ENCODE peak calls at places on chromosomes 4 and X, in ten cellular contexts. One of them, this sample, is unnamed.

GRCh38 chrX:17375631-17376380 is 806 bp downstream of the NHS start:
- DNase-seq in IMR-90: peak; percentile 22
- DNase-seq in cardiac fibroblast: peak; percentile 12
- DNase-seq in GM12865: no peak
- DNase-seq in SK-N-SH: peak; percentile 64
- DNase-seq in psoas muscle: peak; percentile 34
- DNase-seq in OCI-LY7: no peak
- DNase-seq in fibroblast of mammary gland: peak; percentile 20
- DNase-seq in MCF 10A: peak; percentile 19
- DNase-seq in epithelial cell of proximal tubule: no peak
- DNase-seq in this sample: peak; percentile 27

GRCh38 chr4:83873996-83874395 is 338.1 kb downstream of the GPAT3 start:
- DNase-seq in IMR-90: no peak
- DNase-seq in cardiac fibroblast: no peak
- DNase-seq in GM12865: no peak
- DNase-seq in SK-N-SH: no peak
- DNase-seq in psoas muscle: no peak
- DNase-seq in OCI-LY7: no peak
- DNase-seq in fibroblast of mammary gland: no peak
- DNase-seq in MCF 10A: no peak
- DNase-seq in epithelial cell of proximal tubule: no peak
- DNase-seq in this sample: no peak

GRCh38 chrX:10089378-10089795 is 67.4 kb upstream of the CLCN4 start:
- DNase-seq in IMR-90: peak; percentile 36
- DNase-seq in cardiac fibroblast: peak; percentile 19
- DNase-seq in GM12865: no peak
- DNase-seq in SK-N-SH: no peak
- DNase-seq in psoas muscle: no peak
- DNase-seq in OCI-LY7: no peak
- DNase-seq in fibroblast of mammary gland: no peak
- DNase-seq in MCF 10A: peak; percentile 71
- DNase-seq in epithelial cell of proximal tubule: no peak
- DNase-seq in this sample: no peak

GRCh38 chr4:2592572-2592971 is 56.1 kb downstream of the FAM193A start:
- DNase-seq in IMR-90: no peak
- DNase-seq in cardiac fibroblast: no peak
- DNase-seq in GM12865: no peak
- DNase-seq in SK-N-SH: no peak
- DNase-seq in psoas muscle: no peak
- DNase-seq in OCI-LY7: no peak
- DNase-seq in fibroblast of mammary gland: no peak
- DNase-seq in MCF 10A: no peak
- DNase-seq in epithelial cell of proximal tubule: no peak
- DNase-seq in this sample: no peak

GRCh38 chr4:184845367-184846011 is 19.7 kb upstream of the ACSL1 start:
- DNase-seq in IMR-90: peak; percentile 79
- DNase-seq in cardiac fibroblast: peak; percentile 24
- DNase-seq in GM12865: peak; percentile 54
- DNase-seq in SK-N-SH: no peak
- DNase-seq in psoas muscle: no peak
- DNase-seq in OCI-LY7: no peak
- DNase-seq in fibroblast of mammary gland: peak; percentile 51
- DNase-seq in MCF 10A: peak; percentile 84
- DNase-seq in epithelial cell of proximal tubule: no peak
- DNase-seq in this sample: no peak

GRCh38 chr4:140330311-140330900 is 43.0 kb upstream of the SCOC start:
- DNase-seq in IMR-90: peak; percentile 55
- DNase-seq in cardiac fibroblast: peak; percentile 64
- DNase-seq in GM12865: peak; percentile 19
- DNase-seq in SK-N-SH: no peak
- DNase-seq in psoas muscle: no peak
- DNase-seq in OCI-LY7: peak; percentile 42
- DNase-seq in fibroblast of mammary gland: peak; percentile 61
- DNase-seq in MCF 10A: peak; percentile 51
- DNase-seq in epithelial cell of proximal tubule: no peak
- DNase-seq in this sample: peak; percentile 23

GRCh38 chr4:139603576-139604387 is 47.8 kb upstream of the SETD7 start:
- DNase-seq in IMR-90: peak; percentile 59
- DNase-seq in cardiac fibroblast: peak; percentile 74
- DNase-seq in GM12865: peak; percentile 61
- DNase-seq in SK-N-SH: peak; percentile 55
- DNase-seq in psoas muscle: no peak
- DNase-seq in OCI-LY7: peak; percentile 64
- DNase-seq in fibroblast of mammary gland: peak; percentile 72
- DNase-seq in MCF 10A: peak; percentile 80
- DNase-seq in epithelial cell of proximal tubule: no peak
- DNase-seq in this sample: peak; percentile 77

GRCh38 chrX:109537324-109537665 is 651 bp downstream of the NXT2 start:
- DNase-seq in IMR-90: peak; percentile 77
- DNase-seq in cardiac fibroblast: peak; percentile 78
- DNase-seq in GM12865: no peak
- DNase-seq in SK-N-SH: no peak
- DNase-seq in psoas muscle: no peak
- DNase-seq in OCI-LY7: no peak
- DNase-seq in fibroblast of mammary gland: peak; percentile 76
- DNase-seq in MCF 10A: peak; percentile 69
- DNase-seq in epithelial cell of proximal tubule: peak; percentile 71
- DNase-seq in this sample: peak; percentile 36

GRCh38 chr4:109334596-109335105 is 32.2 kb upstream of the COL25A1 start:
- DNase-seq in IMR-90: no peak
- DNase-seq in cardiac fibroblast: no peak
- DNase-seq in GM12865: no peak
- DNase-seq in SK-N-SH: no peak
- DNase-seq in psoas muscle: no peak
- DNase-seq in OCI-LY7: no peak
- DNase-seq in fibroblast of mammary gland: no peak
- DNase-seq in MCF 10A: no peak
- DNase-seq in epithelial cell of proximal tubule: no peak
- DNase-seq in this sample: no peak

GRCh38 chrX:9555354-9555753 is 90.5 kb downstream of the TBL1X start:
- DNase-seq in IMR-90: peak; percentile 36
- DNase-seq in cardiac fibroblast: no peak
- DNase-seq in GM12865: no peak
- DNase-seq in SK-N-SH: no peak
- DNase-seq in psoas muscle: no peak
- DNase-seq in OCI-LY7: no peak
- DNase-seq in fibroblast of mammary gland: peak; percentile 21
- DNase-seq in MCF 10A: peak; percentile 39
- DNase-seq in epithelial cell of proximal tubule: no peak
- DNase-seq in this sample: no peak

GRCh38 chr4:148874331-148874730 is 432.1 kb upstream of the NR3C2 start:
- DNase-seq in IMR-90: no peak
- DNase-seq in cardiac fibroblast: no peak
- DNase-seq in GM12865: no peak
- DNase-seq in SK-N-SH: no peak
- DNase-seq in psoas muscle: no peak
- DNase-seq in OCI-LY7: peak; percentile 7
- DNase-seq in fibroblast of mammary gland: no peak
- DNase-seq in MCF 10A: no peak
- DNase-seq in epithelial cell of proximal tubule: no peak
- DNase-seq in this sample: no peak

GRCh38 chrX:113868716-113869115 is 715.2 kb upstream of the HTR2C start:
- DNase-seq in IMR-90: no peak
- DNase-seq in cardiac fibroblast: peak; percentile 0
- DNase-seq in GM12865: no peak
- DNase-seq in SK-N-SH: no peak
- DNase-seq in psoas muscle: no peak
- DNase-seq in OCI-LY7: no peak
- DNase-seq in fibroblast of mammary gland: no peak
- DNase-seq in MCF 10A: no peak
- DNase-seq in epithelial cell of proximal tubule: no peak
- DNase-seq in this sample: no peak

GRCh38 chrX:49187526-49187925 is 1.4 kb upstream of the PRICKLE3 start:
- DNase-seq in IMR-90: no peak
- DNase-seq in cardiac fibroblast: no peak
- DNase-seq in GM12865: no peak
- DNase-seq in SK-N-SH: no peak
- DNase-seq in psoas muscle: no peak
- DNase-seq in OCI-LY7: no peak
- DNase-seq in fibroblast of mammary gland: no peak
- DNase-seq in MCF 10A: no peak
- DNase-seq in epithelial cell of proximal tubule: no peak
- DNase-seq in this sample: no peak

GRCh38 chr4:62457356-62457755 is 1257.2 kb downstream of the ADGRL3 start:
- DNase-seq in IMR-90: no peak
- DNase-seq in cardiac fibroblast: no peak
- DNase-seq in GM12865: no peak
- DNase-seq in SK-N-SH: no peak
- DNase-seq in psoas muscle: no peak
- DNase-seq in OCI-LY7: no peak
- DNase-seq in fibroblast of mammary gland: no peak
- DNase-seq in MCF 10A: peak; percentile 49
- DNase-seq in epithelial cell of proximal tubule: no peak
- DNase-seq in this sample: no peak

GRCh38 chrX:119155416-119156035 is 27.9 kb upstream of the KIAA1210 start:
- DNase-seq in IMR-90: peak; percentile 40
- DNase-seq in cardiac fibroblast: peak; percentile 55
- DNase-seq in GM12865: no peak
- DNase-seq in SK-N-SH: no peak
- DNase-seq in psoas muscle: no peak
- DNase-seq in OCI-LY7: no peak
- DNase-seq in fibroblast of mammary gland: peak; percentile 90
- DNase-seq in MCF 10A: peak; percentile 69
- DNase-seq in epithelial cell of proximal tubule: peak; percentile 10
- DNase-seq in this sample: peak; percentile 23

DNA sequence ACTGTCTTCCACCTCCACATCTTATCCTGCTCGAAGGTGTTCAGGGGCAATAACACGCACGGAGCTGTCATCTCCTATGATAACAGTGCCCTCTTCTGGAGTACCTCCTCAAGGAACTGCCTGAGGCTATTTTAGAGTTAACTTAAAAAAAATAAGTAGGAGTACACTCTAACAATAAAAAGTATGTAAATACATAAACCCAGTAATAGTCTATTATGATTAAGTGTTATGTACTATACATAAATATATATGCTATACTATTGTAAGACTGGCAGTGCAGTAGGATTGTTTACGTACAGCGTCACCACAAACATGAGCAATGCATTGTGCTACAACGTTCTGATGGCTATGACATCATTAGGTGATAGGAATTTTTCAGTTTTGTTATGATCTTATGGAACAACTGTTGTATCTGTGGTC is 34.5 kb upstream of the TLR2 start:
- DNase-seq in IMR-90: peak; percentile 42
- DNase-seq in cardiac fibroblast: no peak
- DNase-seq in GM12865: peak; percentile 65
- DNase-seq in SK-N-SH: no peak
- DNase-seq in psoas muscle: no peak
- DNase-seq in OCI-LY7: peak; percentile 73
- DNase-seq in fibroblast of mammary gland: peak; percentile 59
- DNase-seq in MCF 10A: peak; percentile 43
- DNase-seq in epithelial cell of proximal tubule: no peak
- DNase-seq in this sample: no peak
- TF ChIP-seq CTCF in IMR-90: peak; percentile 49
- TF ChIP-seq CTCF in cardiac fibroblast: peak; percentile 44
- TF ChIP-seq CTCF in GM12865: peak; percentile 41
- TF ChIP-seq CTCF in SK-N-SH: peak; percentile 42
- TF ChIP-seq CTCF in psoas muscle: peak; percentile 36
- TF ChIP-seq CTCF in OCI-LY7: peak; percentile 86
- TF ChIP-seq CTCF in fibroblast of mammary gland: peak; percentile 42
- TF ChIP-seq CTCF in MCF 10A: peak; percentile 7
- TF ChIP-seq CTCF in epithelial cell of proximal tubule: peak; percentile 49
- TF ChIP-seq CTCF in this sample: peak; percentile 22

GRCh38 chrX:130443883-130444282 is 42.1 kb downstream of the RBMX2 start:
- DNase-seq in IMR-90: no peak
- DNase-seq in cardiac fibroblast: no peak
- DNase-seq in GM12865: no peak
- DNase-seq in SK-N-SH: no peak
- DNase-seq in psoas muscle: no peak
- DNase-seq in OCI-LY7: no peak
- DNase-seq in fibroblast of mammary gland: peak; percentile 3
- DNase-seq in MCF 10A: no peak
- DNase-seq in epithelial cell of proximal tubule: peak; percentile 4
- DNase-seq in this sample: peak; percentile 1

GRCh38 chrX:130444641-130445336 is 43.0 kb downstream of the RBMX2 start:
- DNase-seq in IMR-90: no peak
- DNase-seq in cardiac fibroblast: no peak
- DNase-seq in GM12865: no peak
- DNase-seq in SK-N-SH: no peak
- DNase-seq in psoas muscle: no peak
- DNase-seq in OCI-LY7: no peak
- DNase-seq in fibroblast of mammary gland: no peak
- DNase-seq in MCF 10A: no peak
- DNase-seq in epithelial cell of proximal tubule: no peak
- DNase-seq in this sample: no peak
- TF ChIP-seq CTCF in IMR-90: no peak
- TF ChIP-seq CTCF in cardiac fibroblast: no peak
- TF ChIP-seq CTCF in GM12865: no peak
- TF ChIP-seq CTCF in SK-N-SH: no peak
- TF ChIP-seq CTCF in psoas muscle: no peak
- TF ChIP-seq CTCF in OCI-LY7: no peak
- TF ChIP-seq CTCF in fibroblast of mammary gland: no peak
- TF ChIP-seq CTCF in MCF 10A: no peak
- TF ChIP-seq CTCF in epithelial cell of proximal tubule: no peak
- TF ChIP-seq CTCF in this sample: no peak

GRCh38 chr4:149896428-149896827 is 80.8 kb upstream of the IQCM start:
- DNase-seq in IMR-90: peak; percentile 55
- DNase-seq in cardiac fibroblast: peak; percentile 40
- DNase-seq in GM12865: no peak
- DNase-seq in SK-N-SH: no peak
- DNase-seq in psoas muscle: no peak
- DNase-seq in OCI-LY7: no peak
- DNase-seq in fibroblast of mammary gland: peak; percentile 53
- DNase-seq in MCF 10A: peak; percentile 62
- DNase-seq in epithelial cell of proximal tubule: no peak
- DNase-seq in this sample: peak; percentile 65

GRCh38 chr4:149901128-149901527 is 85.5 kb upstream of the IQCM start:
- DNase-seq in IMR-90: no peak
- DNase-seq in cardiac fibroblast: no peak
- DNase-seq in GM12865: no peak
- DNase-seq in SK-N-SH: no peak
- DNase-seq in psoas muscle: no peak
- DNase-seq in OCI-LY7: no peak
- DNase-seq in fibroblast of mammary gland: no peak
- DNase-seq in MCF 10A: no peak
- DNase-seq in epithelial cell of proximal tubule: no peak
- DNase-seq in this sample: no peak

DNA sequence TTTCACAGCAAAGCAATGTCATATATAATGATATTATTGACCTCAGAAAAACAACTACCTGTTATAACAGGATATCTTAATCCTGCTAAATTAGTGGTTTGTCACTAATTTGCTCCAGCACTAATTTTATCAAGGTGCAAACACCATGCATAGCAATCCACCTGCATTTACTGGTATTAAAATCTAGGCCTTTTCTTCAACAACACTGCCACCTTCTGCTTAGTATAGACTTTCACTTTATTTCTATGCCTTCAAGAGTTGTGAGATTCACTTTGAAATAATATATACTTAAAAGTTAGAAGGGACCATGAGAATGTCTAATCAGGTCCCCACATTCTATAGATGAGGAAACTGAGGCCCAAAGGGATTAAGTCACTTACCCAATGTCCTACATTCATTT is 82.1 kb upstream of the IQCM start:
- DNase-seq in IMR-90: peak; percentile 26
- DNase-seq in cardiac fibroblast: peak; percentile 41
- DNase-seq in GM12865: peak; percentile 5
- DNase-seq in SK-N-SH: no peak
- DNase-seq in psoas muscle: no peak
- DNase-seq in OCI-LY7: peak; percentile 12
- DNase-seq in fibroblast of mammary gland: peak; percentile 41
- DNase-seq in MCF 10A: peak; percentile 47
- DNase-seq in epithelial cell of proximal tubule: no peak
- DNase-seq in this sample: no peak
- TF ChIP-seq CTCF in IMR-90: peak; percentile 59
- TF ChIP-seq CTCF in cardiac fibroblast: peak; percentile 34
- TF ChIP-seq CTCF in GM12865: peak; percentile 24
- TF ChIP-seq CTCF in SK-N-SH: peak; percentile 64
- TF ChIP-seq CTCF in psoas muscle: peak; percentile 11
- TF ChIP-seq CTCF in OCI-LY7: peak; percentile 68
- TF ChIP-seq CTCF in fibroblast of mammary gland: peak; percentile 60
- TF ChIP-seq CTCF in MCF 10A: peak; percentile 55
- TF ChIP-seq CTCF in epithelial cell of proximal tubule: peak; percentile 45
- TF ChIP-seq CTCF in this sample: no peak

GRCh38 chr4:120870279-120870673 is 52.2 kb downstream of the PRDM5 start:
- DNase-seq in IMR-90: no peak
- DNase-seq in cardiac fibroblast: no peak
- DNase-seq in GM12865: peak; percentile 12
- DNase-seq in SK-N-SH: peak; percentile 3
- DNase-seq in psoas muscle: no peak
- DNase-seq in OCI-LY7: peak; percentile 50
- DNase-seq in fibroblast of mammary gland: no peak
- DNase-seq in MCF 10A: no peak
- DNase-seq in epithelial cell of proximal tubule: no peak
- DNase-seq in this sample: no peak
- TF ChIP-seq CTCF in IMR-90: no peak
- TF ChIP-seq CTCF in cardiac fibroblast: peak; percentile 1
- TF ChIP-seq CTCF in GM12865: peak; percentile 37
- TF ChIP-seq CTCF in SK-N-SH: no peak
- TF ChIP-seq CTCF in psoas muscle: no peak
- TF ChIP-seq CTCF in OCI-LY7: peak; percentile 78
- TF ChIP-seq CTCF in fibroblast of mammary gland: no peak
- TF ChIP-seq CTCF in MCF 10A: no peak
- TF ChIP-seq CTCF in epithelial cell of proximal tubule: no peak
- TF ChIP-seq CTCF in this sample: no peak